ENCODE peak calls at places on chromosomes 1 and 21, in ten cellular contexts. H is activated B cell treated with CpG ODN at 0.5 μM for 24 hours, A is fibroblast of lung, Q is HFF-Myc, B is RWPE1, P is SK-N-SH, Z is WTC11, K is fibroblast of the aortic adventitia, R is MCF 10A, F is IMR-90. G is an unnamed sample.

GRCh38 chr1:204924013-204924759 is 53.5 kb downstream of the NFASC start:
- DNase-seq in Q (no peak), R (no peak), K (no peak), F (no peak), A (peak; percentile 50), Z (peak; percentile 57), P (no peak), B (peak; percentile 44), H (no peak), G (no peak)

GRCh38 chr1:109361649-109362048 is 36.1 kb downstream of the SORT1 start:
- DNase-seq in Q (no peak), B (no peak), A (peak; percentile 42), K (no peak), R (peak; percentile 21), Z (no peak), P (no peak), F (peak; percentile 40), H (no peak), G (peak; percentile 32)

GRCh38 chr1:24284156-24284471 is 35.0 kb upstream of the GRHL3 start:
- DNase-seq in F (no peak), A (no peak), H (no peak), P (no peak), R (no peak), K (no peak), Q (no peak), Z (no peak), B (peak; percentile 64), G (no peak)

GRCh38 chr1:193111641-193112090 is 6.5 kb upstream of the GLRX2 start:
- DNase-seq in P (no peak), Z (peak; percentile 38), K (peak; percentile 89), H (no peak), B (no peak), Q (peak; percentile 36), F (peak; percentile 87), R (peak; percentile 92), A (peak; percentile 85), G (peak; percentile 83)

GRCh38 chr1:24673336-24673735 is 30.2 kb downstream of the SRRM1 start:
- DNase-seq in H (no peak), B (peak; percentile 18), Z (no peak), R (no peak), A (peak; percentile 46), Q (no peak), P (no peak), K (no peak), F (peak; percentile 34), G (peak; percentile 29)

GRCh38 chr21:22535630-22536029 is 1537.4 kb downstream of the NCAM2 start:
- DNase-seq in K (no peak), P (no peak), Q (no peak), B (no peak), R (no peak), A (no peak), H (no peak), F (no peak), Z (no peak), G (no peak)

GRCh38 chr21:43609501-43610340 is 49.6 kb downstream of the HSF2BP start:
- DNase-seq in A (peak; percentile 82), B (peak; percentile 68), H (no peak), Z (no peak), Q (no peak), P (peak; percentile 76), F (peak; percentile 88), K (peak; percentile 68), R (peak; percentile 98), G (no peak)

GRCh38 chr1:44249543-44249942 is 36.3 kb downstream of the DMAP1 start:
- DNase-seq in P (peak; percentile 48), K (peak; percentile 2), B (no peak), F (no peak), H (no peak), Q (no peak), Z (peak; percentile 40), R (no peak), A (peak; percentile 3), G (no peak)

GRCh38 chr1:167182571-167183320 is 37.9 kb upstream of the POU2F1 start:
- DNase-seq in B (no peak), A (no peak), F (no peak), P (no peak), R (no peak), Q (no peak), H (no peak), Z (no peak), K (no peak), G (no peak)

GRCh38 chr1:167516404-167517388 is 1.6 kb downstream of the CD247 start:
- DNase-seq in B (no peak), Q (no peak), Z (no peak), A (no peak), K (no peak), P (no peak), R (no peak), H (no peak), F (no peak), G (no peak)

GRCh38 chr1:3292868-3293562 is 161.4 kb upstream of the ARHGEF16 start:
- DNase-seq in B (peak; percentile 28), R (no peak), Q (no peak), Z (no peak), H (no peak), K (no peak), F (no peak), A (peak; percentile 15), P (no peak), G (no peak)

GRCh38 chr21:32336711-32337110 is 38.1 kb downstream of the MRAP start:
- DNase-seq in F (peak; percentile 56), H (no peak), R (peak; percentile 59), Z (no peak), B (peak; percentile 26), A (peak; percentile 61), Q (no peak), K (no peak), P (no peak), G (peak; percentile 29)

GRCh38 chr21:31531967-31532366 is 127.5 kb upstream of the SOD1 start:
- DNase-seq in R (no peak), Q (no peak), F (no peak), H (no peak), A (no peak), B (no peak), Z (no peak), P (no peak), K (no peak), G (no peak)

GRCh38 chr21:33479679-33480480 is at the start of gene TMEM50B:
- DNase-seq in R (peak; percentile 95), Z (peak; percentile 95), K (peak; percentile 93), F (peak; percentile 95), A (peak; percentile 96), H (peak; percentile 88), Q (peak; percentile 74), B (peak; percentile 97), P (peak; percentile 98), G (peak; percentile 90)
- TF ChIP-seq CTCF in R (peak; percentile 30), Z (no peak), K (peak; percentile 55), F (peak; percentile 51), A (peak; percentile 22), H (no peak), Q (peak; percentile 31), B (peak; percentile 62), P (peak; percentile 53), G (peak; percentile 72)

DNA sequence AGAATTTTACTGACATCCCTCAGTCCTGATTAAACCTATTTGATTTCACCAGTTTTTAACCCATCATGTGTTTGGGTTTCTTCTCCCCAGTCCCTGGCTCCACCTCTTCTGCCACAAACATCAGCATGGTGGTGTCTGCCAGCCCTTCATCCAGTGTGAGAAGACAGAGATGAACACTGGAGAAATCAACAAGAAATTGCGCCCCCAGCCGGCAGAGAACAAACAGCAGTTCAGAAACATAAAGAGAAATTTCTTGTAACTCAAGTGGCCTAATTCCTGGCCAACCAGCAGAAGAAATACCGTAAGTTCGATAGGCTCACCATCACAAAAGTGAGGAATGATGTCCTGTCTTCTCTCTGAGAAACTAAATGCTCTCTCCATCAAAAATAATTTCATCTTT is 18.3 kb downstream of the S100A11 start:
- DNase-seq in F (no peak), P (no peak), H (no peak), A (no peak), Z (peak; percentile 75), Q (no peak), K (no peak), B (no peak), R (no peak), G (peak; percentile 30)
- TF ChIP-seq CTCF in F (peak; percentile 45), P (peak; percentile 51), H (no peak), A (peak; percentile 21), Z (peak; percentile 62), Q (peak; percentile 48), K (peak; percentile 39), B (no peak), R (no peak), G (peak; percentile 79)

GRCh38 chr1:53175302-53175913 is 21.2 kb upstream of the CPT2 start:
- DNase-seq in A (peak; percentile 80), P (no peak), F (peak; percentile 82), Z (no peak), K (peak; percentile 91), R (no peak), B (no peak), H (no peak), Q (no peak), G (no peak)

GRCh38 chr1:53176452-53177344 is 19.9 kb upstream of the CPT2 start:
- DNase-seq in P (peak; percentile 58), K (peak; percentile 74), R (no peak), Q (no peak), B (no peak), F (peak; percentile 59), A (peak; percentile 57), H (no peak), Z (no peak), G (no peak)

GRCh38 chr1:53172751-53173498 is 23.7 kb upstream of the CPT2 start:
- DNase-seq in A (no peak), Z (no peak), F (no peak), K (peak; percentile 75), Q (no peak), R (peak; percentile 46), H (no peak), P (peak; percentile 50), B (no peak), G (peak; percentile 64)
- TF ChIP-seq CTCF in A (peak; percentile 32), Z (no peak), F (peak; percentile 9), K (peak; percentile 45), Q (peak; percentile 38), R (no peak), H (no peak), P (peak; percentile 29), B (no peak), G (peak; percentile 68)

GRCh38 chr1:209802780-209803152 is 3.2 kb downstream of the IRF6 start:
- DNase-seq in F (no peak), B (no peak), R (peak; percentile 54), H (no peak), Q (no peak), K (no peak), A (no peak), P (no peak), Z (no peak), G (no peak)

GRCh38 chr1:209796733-209797025 is 9.3 kb downstream of the IRF6 start:
- DNase-seq in R (no peak), A (no peak), K (no peak), F (no peak), Q (no peak), B (no peak), H (no peak), Z (no peak), P (no peak), G (no peak)

GRCh38 chr1:209802117-209802779 is 3.7 kb downstream of the IRF6 start:
- DNase-seq in P (peak; percentile 65), H (no peak), Z (no peak), Q (no peak), B (no peak), F (no peak), K (peak; percentile 31), A (no peak), R (peak; percentile 68), G (no peak)

GRCh38 chr1:209800984-209801834 is 4.7 kb downstream of the IRF6 start:
- DNase-seq in Z (no peak), K (peak; percentile 68), A (peak; percentile 66), B (no peak), H (no peak), R (no peak), P (peak; percentile 64), F (peak; percentile 42), Q (no peak), G (peak; percentile 20)

GRCh38 chr1:209797978-209798639 is 7.8 kb downstream of the IRF6 start:
- DNase-seq in K (peak; percentile 50), Q (no peak), P (no peak), R (peak; percentile 74), H (no peak), F (no peak), Z (no peak), B (no peak), A (peak; percentile 68), G (no peak)
- TF ChIP-seq CTCF in K (peak; percentile 9), Q (peak; percentile 9), P (peak; percentile 31), R (no peak), H (no peak), F (no peak), Z (no peak), B (no peak), A (no peak), G (peak; percentile 53)